ENCODE peak calls at places on chromosome 17, in four cellular contexts. One of them, this sample, is unnamed.

GRCh38 chr17:28528329-28529011 is 22.3 kb downstream of the FOXN1 start:
- DNase-seq in stimulated activated CD4-positive, alpha-beta T cell treated with anti-CD3 and anti-CD28 coated beads, Interleukin-2, amount 100 ng/mL, for 24 hours: no peak
- DNase-seq in skeletal muscle cell: no peak
- DNase-seq in stimulated activated CD8-positive, alpha-beta memory T cell treated with anti-CD3 and anti-CD28 coated beads, Interleukin-7, amount 100 ng/mL, for 1 hour: no peak
- DNase-seq in this sample: no peak

GRCh38 chr17:10186771-10187425 is 11.5 kb downstream of the GAS7 start:
- DNase-seq in stimulated activated CD8-positive, alpha-beta memory T cell treated with anti-CD3 and anti-CD28 coated beads, Interleukin-7, amount 100 ng/mL, for 1 hour: no peak
- DNase-seq in stimulated activated CD4-positive, alpha-beta T cell treated with anti-CD3 and anti-CD28 coated beads, Interleukin-2, amount 100 ng/mL, for 24 hours: no peak
- DNase-seq in skeletal muscle cell: no peak
- DNase-seq in this sample: no peak

GRCh38 chr17:78826836-78827509 is 13.6 kb downstream of the USP36 start:
- DNase-seq in skeletal muscle cell: no peak
- DNase-seq in stimulated activated CD4-positive, alpha-beta T cell treated with anti-CD3 and anti-CD28 coated beads, Interleukin-2, amount 100 ng/mL, for 24 hours: no peak
- DNase-seq in stimulated activated CD8-positive, alpha-beta memory T cell treated with anti-CD3 and anti-CD28 coated beads, Interleukin-7, amount 100 ng/mL, for 1 hour: no peak
- DNase-seq in this sample: no peak

GRCh38 chr17:61201211-61201610 is 198.4 kb upstream of the TBX2 start:
- DNase-seq in skeletal muscle cell: peak; percentile 84
- DNase-seq in stimulated activated CD8-positive, alpha-beta memory T cell treated with anti-CD3 and anti-CD28 coated beads, Interleukin-7, amount 100 ng/mL, for 1 hour: no peak
- DNase-seq in stimulated activated CD4-positive, alpha-beta T cell treated with anti-CD3 and anti-CD28 coated beads, Interleukin-2, amount 100 ng/mL, for 24 hours: no peak
- DNase-seq in this sample: peak; percentile 49

GRCh38 chr17:43018932-43019331 is 3.3 kb downstream of the VAT1 start:
- DNase-seq in stimulated activated CD8-positive, alpha-beta memory T cell treated with anti-CD3 and anti-CD28 coated beads, Interleukin-7, amount 100 ng/mL, for 1 hour: no peak
- DNase-seq in stimulated activated CD4-positive, alpha-beta T cell treated with anti-CD3 and anti-CD28 coated beads, Interleukin-2, amount 100 ng/mL, for 24 hours: no peak
- DNase-seq in skeletal muscle cell: no peak
- DNase-seq in this sample: no peak

GRCh38 chr17:9309216-9309615 is 266.4 kb downstream of the STX8 start:
- DNase-seq in skeletal muscle cell: no peak
- DNase-seq in stimulated activated CD4-positive, alpha-beta T cell treated with anti-CD3 and anti-CD28 coated beads, Interleukin-2, amount 100 ng/mL, for 24 hours: no peak
- DNase-seq in stimulated activated CD8-positive, alpha-beta memory T cell treated with anti-CD3 and anti-CD28 coated beads, Interleukin-7, amount 100 ng/mL, for 1 hour: no peak
- DNase-seq in this sample: no peak

GRCh38 chr17:50203086-50203485 is 1.7 kb upstream of the COL1A1 start:
- DNase-seq in stimulated activated CD4-positive, alpha-beta T cell treated with anti-CD3 and anti-CD28 coated beads, Interleukin-2, amount 100 ng/mL, for 24 hours: no peak
- DNase-seq in stimulated activated CD8-positive, alpha-beta memory T cell treated with anti-CD3 and anti-CD28 coated beads, Interleukin-7, amount 100 ng/mL, for 1 hour: no peak
- DNase-seq in skeletal muscle cell: no peak
- DNase-seq in this sample: no peak

GRCh38 chr17:13462161-13462560 is 139.6 kb downstream of the HS3ST3A1 start:
- DNase-seq in stimulated activated CD8-positive, alpha-beta memory T cell treated with anti-CD3 and anti-CD28 coated beads, Interleukin-7, amount 100 ng/mL, for 1 hour: no peak
- DNase-seq in stimulated activated CD4-positive, alpha-beta T cell treated with anti-CD3 and anti-CD28 coated beads, Interleukin-2, amount 100 ng/mL, for 24 hours: no peak
- DNase-seq in skeletal muscle cell: peak; percentile 36
- DNase-seq in this sample: no peak

GRCh38 chr17:57257911-57258885 is 1.9 kb downstream of the MSI2 start:
- DNase-seq in skeletal muscle cell: no peak
- DNase-seq in stimulated activated CD8-positive, alpha-beta memory T cell treated with anti-CD3 and anti-CD28 coated beads, Interleukin-7, amount 100 ng/mL, for 1 hour: no peak
- DNase-seq in stimulated activated CD4-positive, alpha-beta T cell treated with anti-CD3 and anti-CD28 coated beads, Interleukin-2, amount 100 ng/mL, for 24 hours: no peak
- DNase-seq in this sample: no peak

GRCh38 chr17:7237761-7238417 is 1.4 kb downstream of the PHF23 start:
- DNase-seq in stimulated activated CD4-positive, alpha-beta T cell treated with anti-CD3 and anti-CD28 coated beads, Interleukin-2, amount 100 ng/mL, for 24 hours: peak; percentile 89
- DNase-seq in stimulated activated CD8-positive, alpha-beta memory T cell treated with anti-CD3 and anti-CD28 coated beads, Interleukin-7, amount 100 ng/mL, for 1 hour: peak; percentile 65
- DNase-seq in skeletal muscle cell: no peak
- DNase-seq in this sample: no peak

GRCh38 chr17:78351449-78352006 is 8.3 kb downstream of the SOCS3 start:
- DNase-seq in skeletal muscle cell: peak; percentile 99
- DNase-seq in stimulated activated CD8-positive, alpha-beta memory T cell treated with anti-CD3 and anti-CD28 coated beads, Interleukin-7, amount 100 ng/mL, for 1 hour: no peak
- DNase-seq in stimulated activated CD4-positive, alpha-beta T cell treated with anti-CD3 and anti-CD28 coated beads, Interleukin-2, amount 100 ng/mL, for 24 hours: no peak
- DNase-seq in this sample: peak; percentile 35

GRCh38 chr17:61309857-61310256 is 89.8 kb upstream of the TBX2 start:
- DNase-seq in stimulated activated CD8-positive, alpha-beta memory T cell treated with anti-CD3 and anti-CD28 coated beads, Interleukin-7, amount 100 ng/mL, for 1 hour: no peak
- DNase-seq in stimulated activated CD4-positive, alpha-beta T cell treated with anti-CD3 and anti-CD28 coated beads, Interleukin-2, amount 100 ng/mL, for 24 hours: no peak
- DNase-seq in skeletal muscle cell: peak; percentile 76
- DNase-seq in this sample: peak; percentile 44

GRCh38 chr17:75707096-75707720 is 14.1 kb upstream of the ITGB4 start:
- DNase-seq in stimulated activated CD4-positive, alpha-beta T cell treated with anti-CD3 and anti-CD28 coated beads, Interleukin-2, amount 100 ng/mL, for 24 hours: no peak
- DNase-seq in stimulated activated CD8-positive, alpha-beta memory T cell treated with anti-CD3 and anti-CD28 coated beads, Interleukin-7, amount 100 ng/mL, for 1 hour: no peak
- DNase-seq in skeletal muscle cell: no peak
- DNase-seq in this sample: peak; percentile 96

GRCh38 chr17:1813088-1813487 is 16.6 kb downstream of the SMYD4 start:
- DNase-seq in stimulated activated CD8-positive, alpha-beta memory T cell treated with anti-CD3 and anti-CD28 coated beads, Interleukin-7, amount 100 ng/mL, for 1 hour: no peak
- DNase-seq in stimulated activated CD4-positive, alpha-beta T cell treated with anti-CD3 and anti-CD28 coated beads, Interleukin-2, amount 100 ng/mL, for 24 hours: no peak
- DNase-seq in skeletal muscle cell: no peak
- DNase-seq in this sample: no peak

GRCh38 chr17:42518046-42518754 is 17.8 kb upstream of the NAGLU start:
- DNase-seq in stimulated activated CD4-positive, alpha-beta T cell treated with anti-CD3 and anti-CD28 coated beads, Interleukin-2, amount 100 ng/mL, for 24 hours: no peak
- DNase-seq in stimulated activated CD8-positive, alpha-beta memory T cell treated with anti-CD3 and anti-CD28 coated beads, Interleukin-7, amount 100 ng/mL, for 1 hour: no peak
- DNase-seq in skeletal muscle cell: peak; percentile 98
- DNase-seq in this sample: peak; percentile 69

GRCh38 chr17:72569193-72569946 is 448.6 kb downstream of the SOX9 start:
- DNase-seq in skeletal muscle cell: no peak
- DNase-seq in stimulated activated CD8-positive, alpha-beta memory T cell treated with anti-CD3 and anti-CD28 coated beads, Interleukin-7, amount 100 ng/mL, for 1 hour: no peak
- DNase-seq in stimulated activated CD4-positive, alpha-beta T cell treated with anti-CD3 and anti-CD28 coated beads, Interleukin-2, amount 100 ng/mL, for 24 hours: no peak
- DNase-seq in this sample: no peak

This sample was measured in H54.